ENCODE peak calls at places on chromosomes 3 and 15, in ten cellular contexts. One of them, this sample, is unnamed.

GRCh38 chr15:81069356-81069755 is 64.7 kb upstream of the CFAP161 start:
- DNase-seq in LHCN-M2: no peak
- DNase-seq in activated CD8-positive, alpha-beta memory T cell treated with anti-CD3 and anti-CD28 coated beads, Interleukin-2, amount 50 U/mL, for 48 hours: no peak
- DNase-seq in naive thymus-derived CD8-positive, alpha-beta T cell: no peak
- DNase-seq in AG09319: no peak
- DNase-seq in GM12891: no peak
- DNase-seq in A673: no peak
- DNase-seq in epithelial cell of esophagus: no peak
- DNase-seq in neural crest cell: no peak
- DNase-seq in GM20000: no peak
- DNase-seq in this sample: no peak

GRCh38 chr15:57649138-57649537 is 57.4 kb upstream of the POLR2M start:
- DNase-seq in LHCN-M2: peak; percentile 18
- DNase-seq in activated CD8-positive, alpha-beta memory T cell treated with anti-CD3 and anti-CD28 coated beads, Interleukin-2, amount 50 U/mL, for 48 hours: no peak
- DNase-seq in naive thymus-derived CD8-positive, alpha-beta T cell: no peak
- DNase-seq in AG09319: peak; percentile 46
- DNase-seq in GM12891: no peak
- DNase-seq in A673: no peak
- DNase-seq in epithelial cell of esophagus: peak; percentile 88
- DNase-seq in neural crest cell: no peak
- DNase-seq in GM20000: no peak
- DNase-seq in this sample: no peak

GRCh38 chr3:43343778-43344177 is 57.4 kb downstream of the SNRK start:
- DNase-seq in LHCN-M2: no peak
- DNase-seq in activated CD8-positive, alpha-beta memory T cell treated with anti-CD3 and anti-CD28 coated beads, Interleukin-2, amount 50 U/mL, for 48 hours: no peak
- DNase-seq in naive thymus-derived CD8-positive, alpha-beta T cell: no peak
- DNase-seq in AG09319: no peak
- DNase-seq in GM12891: no peak
- DNase-seq in A673: no peak
- DNase-seq in epithelial cell of esophagus: no peak
- DNase-seq in neural crest cell: no peak
- DNase-seq in GM20000: no peak
- DNase-seq in this sample: no peak

GRCh38 chr15:35308802-35309201 is 223.7 kb upstream of the NANOGP8 start:
- DNase-seq in LHCN-M2: peak; percentile 82
- DNase-seq in activated CD8-positive, alpha-beta memory T cell treated with anti-CD3 and anti-CD28 coated beads, Interleukin-2, amount 50 U/mL, for 48 hours: no peak
- DNase-seq in naive thymus-derived CD8-positive, alpha-beta T cell: no peak
- DNase-seq in AG09319: peak; percentile 57
- DNase-seq in GM12891: no peak
- DNase-seq in A673: no peak
- DNase-seq in epithelial cell of esophagus: peak; percentile 28
- DNase-seq in neural crest cell: no peak
- DNase-seq in GM20000: no peak
- DNase-seq in this sample: peak; percentile 38

GRCh38 chr3:27978440-27978839 is 256.3 kb upstream of the EOMES start:
- DNase-seq in LHCN-M2: peak; percentile 34
- DNase-seq in activated CD8-positive, alpha-beta memory T cell treated with anti-CD3 and anti-CD28 coated beads, Interleukin-2, amount 50 U/mL, for 48 hours: no peak
- DNase-seq in naive thymus-derived CD8-positive, alpha-beta T cell: no peak
- DNase-seq in AG09319: no peak
- DNase-seq in GM12891: no peak
- DNase-seq in A673: no peak
- DNase-seq in epithelial cell of esophagus: no peak
- DNase-seq in neural crest cell: no peak
- DNase-seq in GM20000: no peak
- DNase-seq in this sample: no peak

GRCh38 chr3:46861996-46862688 is 1.1 kb downstream of the MYL3 start:
- DNase-seq in LHCN-M2: no peak
- DNase-seq in activated CD8-positive, alpha-beta memory T cell treated with anti-CD3 and anti-CD28 coated beads, Interleukin-2, amount 50 U/mL, for 48 hours: no peak
- DNase-seq in naive thymus-derived CD8-positive, alpha-beta T cell: no peak
- DNase-seq in AG09319: no peak
- DNase-seq in GM12891: no peak
- DNase-seq in A673: no peak
- DNase-seq in epithelial cell of esophagus: no peak
- DNase-seq in neural crest cell: no peak
- DNase-seq in GM20000: no peak
- DNase-seq in this sample: no peak

GRCh38 chr3:169041677-169042171 is 621.8 kb downstream of the MECOM start:
- DNase-seq in LHCN-M2: peak; percentile 70
- DNase-seq in activated CD8-positive, alpha-beta memory T cell treated with anti-CD3 and anti-CD28 coated beads, Interleukin-2, amount 50 U/mL, for 48 hours: no peak
- DNase-seq in naive thymus-derived CD8-positive, alpha-beta T cell: no peak
- DNase-seq in AG09319: peak; percentile 28
- DNase-seq in GM12891: no peak
- DNase-seq in A673: peak; percentile 31
- DNase-seq in epithelial cell of esophagus: peak; percentile 60
- DNase-seq in neural crest cell: no peak
- DNase-seq in GM20000: no peak
- DNase-seq in this sample: no peak

GRCh38 chr3:79016587-79017380 is 751.0 kb downstream of the ROBO1 start:
- DNase-seq in LHCN-M2: no peak
- DNase-seq in activated CD8-positive, alpha-beta memory T cell treated with anti-CD3 and anti-CD28 coated beads, Interleukin-2, amount 50 U/mL, for 48 hours: no peak
- DNase-seq in naive thymus-derived CD8-positive, alpha-beta T cell: no peak
- DNase-seq in AG09319: no peak
- DNase-seq in GM12891: no peak
- DNase-seq in A673: no peak
- DNase-seq in epithelial cell of esophagus: peak; percentile 30
- DNase-seq in neural crest cell: no peak
- DNase-seq in GM20000: no peak
- DNase-seq in this sample: no peak

GRCh38 chr3:106204160-106204868 is 335.5 kb upstream of the CBLB start:
- DNase-seq in LHCN-M2: no peak
- DNase-seq in activated CD8-positive, alpha-beta memory T cell treated with anti-CD3 and anti-CD28 coated beads, Interleukin-2, amount 50 U/mL, for 48 hours: no peak
- DNase-seq in naive thymus-derived CD8-positive, alpha-beta T cell: no peak
- DNase-seq in AG09319: no peak
- DNase-seq in GM12891: no peak
- DNase-seq in A673: no peak
- DNase-seq in epithelial cell of esophagus: peak; percentile 42
- DNase-seq in neural crest cell: no peak
- DNase-seq in GM20000: no peak
- DNase-seq in this sample: no peak

GRCh38 chr3:196268270-196269163 is 19.0 kb downstream of the PCYT1A start:
- DNase-seq in LHCN-M2: peak; percentile 77
- DNase-seq in activated CD8-positive, alpha-beta memory T cell treated with anti-CD3 and anti-CD28 coated beads, Interleukin-2, amount 50 U/mL, for 48 hours: peak; percentile 43
- DNase-seq in naive thymus-derived CD8-positive, alpha-beta T cell: no peak
- DNase-seq in AG09319: no peak
- DNase-seq in GM12891: no peak
- DNase-seq in A673: peak; percentile 95
- DNase-seq in epithelial cell of esophagus: peak; percentile 88
- DNase-seq in neural crest cell: no peak
- DNase-seq in GM20000: no peak
- DNase-seq in this sample: no peak

GRCh38 chr3:74301058-74301457 is 313.4 kb downstream of the CNTN3 start:
- DNase-seq in LHCN-M2: no peak
- DNase-seq in activated CD8-positive, alpha-beta memory T cell treated with anti-CD3 and anti-CD28 coated beads, Interleukin-2, amount 50 U/mL, for 48 hours: no peak
- DNase-seq in naive thymus-derived CD8-positive, alpha-beta T cell: no peak
- DNase-seq in AG09319: no peak
- DNase-seq in GM12891: no peak
- DNase-seq in A673: peak; percentile 0
- DNase-seq in epithelial cell of esophagus: no peak
- DNase-seq in neural crest cell: no peak
- DNase-seq in GM20000: no peak
- DNase-seq in this sample: no peak

GRCh38 chr3:128051837-128052766 is at the start of gene SEC61A1:
- DNase-seq in LHCN-M2: peak; percentile 92
- DNase-seq in activated CD8-positive, alpha-beta memory T cell treated with anti-CD3 and anti-CD28 coated beads, Interleukin-2, amount 50 U/mL, for 48 hours: peak; percentile 98
- DNase-seq in naive thymus-derived CD8-positive, alpha-beta T cell: peak; percentile 96
- DNase-seq in AG09319: peak; percentile 88
- DNase-seq in GM12891: peak; percentile 95
- DNase-seq in A673: peak; percentile 97
- DNase-seq in epithelial cell of esophagus: peak; percentile 97
- DNase-seq in neural crest cell: peak; percentile 85
- DNase-seq in GM20000: peak; percentile 99
- DNase-seq in this sample: peak; percentile 97

GRCh38 chr15:41870689-41871081 is 23.2 kb downstream of the SPTBN5 start:
- DNase-seq in LHCN-M2: peak; percentile 34
- DNase-seq in activated CD8-positive, alpha-beta memory T cell treated with anti-CD3 and anti-CD28 coated beads, Interleukin-2, amount 50 U/mL, for 48 hours: peak; percentile 67
- DNase-seq in naive thymus-derived CD8-positive, alpha-beta T cell: no peak
- DNase-seq in AG09319: no peak
- DNase-seq in GM12891: no peak
- DNase-seq in A673: no peak
- DNase-seq in epithelial cell of esophagus: peak; percentile 94
- DNase-seq in neural crest cell: no peak
- DNase-seq in GM20000: no peak
- DNase-seq in this sample: no peak

GRCh38 chr15:75844629-75845390 is 1.6 kb downstream of the UBE2Q2 start:
- DNase-seq in LHCN-M2: no peak
- DNase-seq in activated CD8-positive, alpha-beta memory T cell treated with anti-CD3 and anti-CD28 coated beads, Interleukin-2, amount 50 U/mL, for 48 hours: no peak
- DNase-seq in naive thymus-derived CD8-positive, alpha-beta T cell: no peak
- DNase-seq in AG09319: no peak
- DNase-seq in GM12891: no peak
- DNase-seq in A673: no peak
- DNase-seq in epithelial cell of esophagus: no peak
- DNase-seq in neural crest cell: no peak
- DNase-seq in GM20000: no peak
- DNase-seq in this sample: no peak

GRCh38 chr3:192916455-192917257 is 1.0 kb downstream of the MB21D2 start:
- DNase-seq in LHCN-M2: peak; percentile 64
- DNase-seq in activated CD8-positive, alpha-beta memory T cell treated with anti-CD3 and anti-CD28 coated beads, Interleukin-2, amount 50 U/mL, for 48 hours: peak; percentile 64
- DNase-seq in naive thymus-derived CD8-positive, alpha-beta T cell: peak; percentile 19
- DNase-seq in AG09319: no peak
- DNase-seq in GM12891: no peak
- DNase-seq in A673: peak; percentile 91
- DNase-seq in epithelial cell of esophagus: peak; percentile 70
- DNase-seq in neural crest cell: peak; percentile 26
- DNase-seq in GM20000: no peak
- DNase-seq in this sample: peak; percentile 60

GRCh38 chr15:37076543-37076942 is 23.8 kb downstream of the MEIS2 start:
- DNase-seq in LHCN-M2: peak; percentile 24
- DNase-seq in activated CD8-positive, alpha-beta memory T cell treated with anti-CD3 and anti-CD28 coated beads, Interleukin-2, amount 50 U/mL, for 48 hours: no peak
- DNase-seq in naive thymus-derived CD8-positive, alpha-beta T cell: no peak
- DNase-seq in AG09319: no peak
- DNase-seq in GM12891: no peak
- DNase-seq in A673: no peak
- DNase-seq in epithelial cell of esophagus: peak; percentile 30
- DNase-seq in neural crest cell: no peak
- DNase-seq in GM20000: no peak
- DNase-seq in this sample: no peak

GRCh38 chr3:195356151-195357086 is 85.5 kb upstream of the XXYLT1 start:
- DNase-seq in LHCN-M2: no peak
- DNase-seq in activated CD8-positive, alpha-beta memory T cell treated with anti-CD3 and anti-CD28 coated beads, Interleukin-2, amount 50 U/mL, for 48 hours: no peak
- DNase-seq in naive thymus-derived CD8-positive, alpha-beta T cell: no peak
- DNase-seq in AG09319: no peak
- DNase-seq in GM12891: no peak
- DNase-seq in A673: no peak
- DNase-seq in epithelial cell of esophagus: no peak
- DNase-seq in neural crest cell: peak; percentile 9
- DNase-seq in GM20000: no peak
- DNase-seq in this sample: no peak

GRCh38 chr15:98683821-98684220 is 35.5 kb downstream of the IGF1R start:
- DNase-seq in LHCN-M2: no peak
- DNase-seq in activated CD8-positive, alpha-beta memory T cell treated with anti-CD3 and anti-CD28 coated beads, Interleukin-2, amount 50 U/mL, for 48 hours: no peak
- DNase-seq in naive thymus-derived CD8-positive, alpha-beta T cell: no peak
- DNase-seq in AG09319: no peak
- DNase-seq in GM12891: no peak
- DNase-seq in A673: peak; percentile 19
- DNase-seq in epithelial cell of esophagus: peak; percentile 39
- DNase-seq in neural crest cell: no peak
- DNase-seq in GM20000: no peak
- DNase-seq in this sample: no peak

GRCh38 chr15:69760890-69761568 is 308.4 kb downstream of the RPLP1 start:
- DNase-seq in LHCN-M2: peak; percentile 99
- DNase-seq in activated CD8-positive, alpha-beta memory T cell treated with anti-CD3 and anti-CD28 coated beads, Interleukin-2, amount 50 U/mL, for 48 hours: peak; percentile 80
- DNase-seq in naive thymus-derived CD8-positive, alpha-beta T cell: peak; percentile 35
- DNase-seq in AG09319: peak; percentile 95
- DNase-seq in GM12891: peak; percentile 37
- DNase-seq in A673: peak; percentile 8
- DNase-seq in epithelial cell of esophagus: peak; percentile 65
- DNase-seq in neural crest cell: no peak
- DNase-seq in GM20000: peak; percentile 59
- DNase-seq in this sample: peak; percentile 34

GRCh38 chr3:10817506-10817905 is 1.5 kb downstream of the SLC6A11 start:
- DNase-seq in LHCN-M2: no peak
- DNase-seq in activated CD8-positive, alpha-beta memory T cell treated with anti-CD3 and anti-CD28 coated beads, Interleukin-2, amount 50 U/mL, for 48 hours: no peak
- DNase-seq in naive thymus-derived CD8-positive, alpha-beta T cell: no peak
- DNase-seq in AG09319: no peak
- DNase-seq in GM12891: no peak
- DNase-seq in A673: no peak
- DNase-seq in epithelial cell of esophagus: peak; percentile 7
- DNase-seq in neural crest cell: no peak
- DNase-seq in GM20000: no peak
- DNase-seq in this sample: no peak

GRCh38 chr3:16066975-16067374 is 107.5 kb upstream of the GALNT15 start:
- DNase-seq in LHCN-M2: no peak
- DNase-seq in activated CD8-positive, alpha-beta memory T cell treated with anti-CD3 and anti-CD28 coated beads, Interleukin-2, amount 50 U/mL, for 48 hours: no peak
- DNase-seq in naive thymus-derived CD8-positive, alpha-beta T cell: no peak
- DNase-seq in AG09319: no peak
- DNase-seq in GM12891: no peak
- DNase-seq in A673: no peak
- DNase-seq in epithelial cell of esophagus: peak; percentile 91
- DNase-seq in neural crest cell: no peak
- DNase-seq in GM20000: no peak
- DNase-seq in this sample: no peak

GRCh38 chr3:63661242-63661641 is 8.8 kb downstream of the SNTN start:
- DNase-seq in LHCN-M2: peak; percentile 6
- DNase-seq in activated CD8-positive, alpha-beta memory T cell treated with anti-CD3 and anti-CD28 coated beads, Interleukin-2, amount 50 U/mL, for 48 hours: no peak
- DNase-seq in naive thymus-derived CD8-positive, alpha-beta T cell: no peak
- DNase-seq in AG09319: no peak
- DNase-seq in GM12891: no peak
- DNase-seq in A673: peak; percentile 23
- DNase-seq in epithelial cell of esophagus: no peak
- DNase-seq in neural crest cell: no peak
- DNase-seq in GM20000: no peak
- DNase-seq in this sample: no peak

GRCh38 chr15:43748376-43748775 is 2.1 kb downstream of the PDIA3 start:
- DNase-seq in LHCN-M2: peak; percentile 22
- DNase-seq in activated CD8-positive, alpha-beta memory T cell treated with anti-CD3 and anti-CD28 coated beads, Interleukin-2, amount 50 U/mL, for 48 hours: no peak
- DNase-seq in naive thymus-derived CD8-positive, alpha-beta T cell: no peak
- DNase-seq in AG09319: no peak
- DNase-seq in GM12891: no peak
- DNase-seq in A673: peak; percentile 35
- DNase-seq in epithelial cell of esophagus: peak; percentile 27
- DNase-seq in neural crest cell: no peak
- DNase-seq in GM20000: no peak
- DNase-seq in this sample: no peak

GRCh38 chr3:160756907-160757623 is 1.0 kb downstream of the PPM1L start:
- DNase-seq in LHCN-M2: no peak
- DNase-seq in activated CD8-positive, alpha-beta memory T cell treated with anti-CD3 and anti-CD28 coated beads, Interleukin-2, amount 50 U/mL, for 48 hours: no peak
- DNase-seq in naive thymus-derived CD8-positive, alpha-beta T cell: no peak
- DNase-seq in AG09319: no peak
- DNase-seq in GM12891: no peak
- DNase-seq in A673: no peak
- DNase-seq in epithelial cell of esophagus: no peak
- DNase-seq in neural crest cell: peak; percentile 3
- DNase-seq in GM20000: no peak
- DNase-seq in this sample: peak; percentile 13

GRCh38 chr15:51193526-51193925 is 98.8 kb upstream of the TNFAIP8L3 start:
- DNase-seq in LHCN-M2: peak; percentile 56
- DNase-seq in activated CD8-positive, alpha-beta memory T cell treated with anti-CD3 and anti-CD28 coated beads, Interleukin-2, amount 50 U/mL, for 48 hours: no peak
- DNase-seq in naive thymus-derived CD8-positive, alpha-beta T cell: no peak
- DNase-seq in AG09319: no peak
- DNase-seq in GM12891: no peak
- DNase-seq in A673: no peak
- DNase-seq in epithelial cell of esophagus: no peak
- DNase-seq in neural crest cell: no peak
- DNase-seq in GM20000: no peak
- DNase-seq in this sample: no peak

GRCh38 chr3:107373896-107374295 is 3.3 kb upstream of the CCDC54 start:
- DNase-seq in LHCN-M2: no peak
- DNase-seq in activated CD8-positive, alpha-beta memory T cell treated with anti-CD3 and anti-CD28 coated beads, Interleukin-2, amount 50 U/mL, for 48 hours: no peak
- DNase-seq in naive thymus-derived CD8-positive, alpha-beta T cell: no peak
- DNase-seq in AG09319: no peak
- DNase-seq in GM12891: no peak
- DNase-seq in A673: no peak
- DNase-seq in epithelial cell of esophagus: no peak
- DNase-seq in neural crest cell: no peak
- DNase-seq in GM20000: no peak
- DNase-seq in this sample: no peak

GRCh38 chr3:130783629-130784028 is 37.0 kb upstream of the PIK3R4 start:
- DNase-seq in LHCN-M2: peak; percentile 12
- DNase-seq in activated CD8-positive, alpha-beta memory T cell treated with anti-CD3 and anti-CD28 coated beads, Interleukin-2, amount 50 U/mL, for 48 hours: no peak
- DNase-seq in naive thymus-derived CD8-positive, alpha-beta T cell: no peak
- DNase-seq in AG09319: no peak
- DNase-seq in GM12891: no peak
- DNase-seq in A673: peak; percentile 53
- DNase-seq in epithelial cell of esophagus: no peak
- DNase-seq in neural crest cell: no peak
- DNase-seq in GM20000: no peak
- DNase-seq in this sample: no peak

GRCh38 chr3:149968216-149968615 is 2.5 kb downstream of the PFN2 start:
- DNase-seq in LHCN-M2: peak; percentile 36
- DNase-seq in activated CD8-positive, alpha-beta memory T cell treated with anti-CD3 and anti-CD28 coated beads, Interleukin-2, amount 50 U/mL, for 48 hours: no peak
- DNase-seq in naive thymus-derived CD8-positive, alpha-beta T cell: no peak
- DNase-seq in AG09319: no peak
- DNase-seq in GM12891: no peak
- DNase-seq in A673: no peak
- DNase-seq in epithelial cell of esophagus: peak; percentile 57
- DNase-seq in neural crest cell: no peak
- DNase-seq in GM20000: no peak
- DNase-seq in this sample: no peak

This sample was measured in transverse colon.